ENCODE peak calls at places on chromosomes 6 and 20, in nine cellular contexts. W is cardiac fibroblast; M is CD8-positive, alpha-beta memory T cell; U is EL; T is psoas muscle; Q is GM23248; D is CD4-positive, alpha-beta T cell; I is effector CD4-positive, alpha-beta T cell; S is SK-N-SH. K is an unnamed sample.
A peak's percentile ranks its signal among the peaks of the same experiment; 100 is the strongest.

GRCh38 chr6:4102687-4103244 is 23.8 kb upstream of the FAM217A start:
- DNase-seq in W (no peak), M (no peak), U (no peak), T (no peak), Q (no peak), D (no peak), I (no peak), S (no peak), K (no peak)

GRCh38 chr6:56849876-56850275 is 105.0 kb upstream of the BEND6 start:
- DNase-seq in W (peak; percentile 80), M (no peak), U (peak; percentile 93), T (no peak), Q (peak; percentile 89), D (no peak), I (no peak), S (no peak), K (no peak)

GRCh38 chr6:118968416-118968815 is 33.5 kb upstream of the MCM9 start:
- DNase-seq in W (peak; percentile 43), M (no peak), U (peak; percentile 4), T (no peak), Q (peak; percentile 38), D (no peak), I (no peak), S (no peak), K (no peak)

GRCh38 chr6:49543087-49543858 is 7.2 kb upstream of the C6orf141 start:
- DNase-seq in W (no peak), M (no peak), U (no peak), T (no peak), Q (no peak), D (no peak), I (no peak), S (no peak), K (no peak)

GRCh38 chr6:156779206-156780116 is 2.3 kb downstream of the ARID1B start:
- DNase-seq in W (peak; percentile 33), M (peak; percentile 32), U (peak; percentile 41), T (peak; percentile 78), Q (peak; percentile 72), D (peak; percentile 32), I (peak; percentile 31), S (peak; percentile 69), K (peak; percentile 47)

GRCh38 chr20:32474967-32475819 is 109.9 kb downstream of the NOL4L start:
- DNase-seq in W (peak; percentile 92), M (no peak), U (peak; percentile 99), T (peak; percentile 91), Q (peak; percentile 95), D (no peak), I (no peak), S (peak; percentile 59), K (no peak)

GRCh38 chr6:167968091-167968490 is 29.4 kb upstream of the KIF25 start:
- DNase-seq in W (peak; percentile 19), M (no peak), U (peak; percentile 4), T (no peak), Q (peak; percentile 3), D (no peak), I (no peak), S (peak; percentile 55), K (no peak)

GRCh38 chr6:7805828-7806227 is 79.9 kb downstream of the BMP6 start:
- DNase-seq in W (no peak), M (no peak), U (no peak), T (no peak), Q (no peak), D (no peak), I (no peak), S (no peak), K (no peak)

GRCh38 chr6:130233332-130233731 is 10.6 kb upstream of the SAMD3 start:
- DNase-seq in W (peak; percentile 13), M (no peak), U (peak; percentile 50), T (no peak), Q (peak; percentile 48), D (no peak), I (no peak), S (no peak), K (no peak)

GRCh38 chr6:100833972-100834574 is 47.1 kb downstream of the ASCC3 start:
- DNase-seq in W (no peak), M (no peak), U (peak; percentile 56), T (no peak), Q (peak; percentile 49), D (no peak), I (no peak), S (no peak), K (no peak)

GRCh38 chr20:483791-484644 is 21.7 kb upstream of the TBC1D20 start:
- DNase-seq in W (no peak), M (no peak), U (no peak), T (peak; percentile 61), Q (no peak), D (no peak), I (no peak), S (no peak), K (no peak)

GRCh38 chr6:41470341-41471063 is 75.7 kb upstream of the FOXP4 start:
- DNase-seq in W (peak; percentile 74), M (no peak), U (peak; percentile 63), T (peak; percentile 86), Q (peak; percentile 24), D (no peak), I (no peak), S (no peak), K (no peak)

K was measured in CD8-positive, alpha-beta T cell.